ENCODE peak calls at places on chromosomes 7 and 10, in ten cellular contexts. One of them, this sample, is unnamed.

GRCh38 chr10:37713642-37714041 is 143.8 kb downstream of the ZNF248 start:
- DNase-seq in mammary epithelial cell: no peak
- DNase-seq in A549: no peak
- DNase-seq in hepatocyte: no peak
- DNase-seq in heart right ventricle: no peak
- DNase-seq in LNCaP clone FGC: no peak
- DNase-seq in AG10803: no peak
- DNase-seq in PC-9: no peak
- DNase-seq in fibroblast of mammary gland: no peak
- DNase-seq in transverse colon: no peak
- DNase-seq in this sample: peak; percentile 2

GRCh38 chr7:158407581-158408331 is 179.9 kb downstream of the PTPRN2 start:
- DNase-seq in mammary epithelial cell: peak; percentile 11
- DNase-seq in A549: peak; percentile 76
- DNase-seq in hepatocyte: peak; percentile 69
- DNase-seq in heart right ventricle: no peak
- DNase-seq in LNCaP clone FGC: peak; percentile 31
- DNase-seq in AG10803: peak; percentile 2
- DNase-seq in PC-9: no peak
- DNase-seq in fibroblast of mammary gland: peak; percentile 40
- DNase-seq in transverse colon: no peak
- DNase-seq in this sample: no peak

GRCh38 chr10:131549116-131549515 is 237.6 kb upstream of the TCERG1L start:
- DNase-seq in mammary epithelial cell: no peak
- DNase-seq in A549: no peak
- DNase-seq in hepatocyte: no peak
- DNase-seq in heart right ventricle: no peak
- DNase-seq in LNCaP clone FGC: no peak
- DNase-seq in AG10803: no peak
- DNase-seq in PC-9: no peak
- DNase-seq in fibroblast of mammary gland: no peak
- DNase-seq in transverse colon: no peak
- DNase-seq in this sample: no peak

GRCh38 chr7:44290250-44290616 is 35.2 kb downstream of the CAMK2B start:
- DNase-seq in mammary epithelial cell: no peak
- DNase-seq in A549: no peak
- DNase-seq in hepatocyte: no peak
- DNase-seq in heart right ventricle: no peak
- DNase-seq in LNCaP clone FGC: no peak
- DNase-seq in AG10803: no peak
- DNase-seq in PC-9: no peak
- DNase-seq in fibroblast of mammary gland: no peak
- DNase-seq in transverse colon: peak; percentile 3
- DNase-seq in this sample: no peak

GRCh38 chr7:44980393-44981034 is 1.7 kb upstream of the MYO1G start:
- DNase-seq in mammary epithelial cell: no peak
- DNase-seq in A549: no peak
- DNase-seq in hepatocyte: no peak
- DNase-seq in heart right ventricle: no peak
- DNase-seq in LNCaP clone FGC: no peak
- DNase-seq in AG10803: peak; percentile 33
- DNase-seq in PC-9: no peak
- DNase-seq in fibroblast of mammary gland: peak; percentile 47
- DNase-seq in transverse colon: no peak
- DNase-seq in this sample: peak; percentile 77

GRCh38 chr7:100965723-100966541 is 3.4 kb upstream of the MUC12 start:
- DNase-seq in mammary epithelial cell: peak; percentile 74
- DNase-seq in A549: peak; percentile 88
- DNase-seq in hepatocyte: peak; percentile 96
- DNase-seq in heart right ventricle: peak; percentile 48
- DNase-seq in LNCaP clone FGC: no peak
- DNase-seq in AG10803: peak; percentile 39
- DNase-seq in PC-9: no peak
- DNase-seq in fibroblast of mammary gland: peak; percentile 46
- DNase-seq in transverse colon: peak; percentile 91
- DNase-seq in this sample: peak; percentile 17

GRCh38 chr10:49429458-49429857 is 33.6 kb upstream of the DRGX start:
- DNase-seq in mammary epithelial cell: no peak
- DNase-seq in A549: no peak
- DNase-seq in hepatocyte: no peak
- DNase-seq in heart right ventricle: no peak
- DNase-seq in LNCaP clone FGC: no peak
- DNase-seq in AG10803: no peak
- DNase-seq in PC-9: no peak
- DNase-seq in fibroblast of mammary gland: no peak
- DNase-seq in transverse colon: no peak
- DNase-seq in this sample: no peak

GRCh38 chr10:126902157-126902556 is 3.1 kb upstream of the DOCK1 start:
- DNase-seq in mammary epithelial cell: peak; percentile 91
- DNase-seq in A549: peak; percentile 69
- DNase-seq in hepatocyte: peak; percentile 50
- DNase-seq in heart right ventricle: no peak
- DNase-seq in LNCaP clone FGC: no peak
- DNase-seq in AG10803: peak; percentile 91
- DNase-seq in PC-9: peak; percentile 92
- DNase-seq in fibroblast of mammary gland: peak; percentile 80
- DNase-seq in transverse colon: no peak
- DNase-seq in this sample: peak; percentile 64

GRCh38 chr10:92868557-92868956 is 20.2 kb downstream of the EXOC6 start:
- DNase-seq in mammary epithelial cell: no peak
- DNase-seq in A549: no peak
- DNase-seq in hepatocyte: no peak
- DNase-seq in heart right ventricle: no peak
- DNase-seq in LNCaP clone FGC: no peak
- DNase-seq in AG10803: no peak
- DNase-seq in PC-9: no peak
- DNase-seq in fibroblast of mammary gland: no peak
- DNase-seq in transverse colon: no peak
- DNase-seq in this sample: no peak

DNA sequence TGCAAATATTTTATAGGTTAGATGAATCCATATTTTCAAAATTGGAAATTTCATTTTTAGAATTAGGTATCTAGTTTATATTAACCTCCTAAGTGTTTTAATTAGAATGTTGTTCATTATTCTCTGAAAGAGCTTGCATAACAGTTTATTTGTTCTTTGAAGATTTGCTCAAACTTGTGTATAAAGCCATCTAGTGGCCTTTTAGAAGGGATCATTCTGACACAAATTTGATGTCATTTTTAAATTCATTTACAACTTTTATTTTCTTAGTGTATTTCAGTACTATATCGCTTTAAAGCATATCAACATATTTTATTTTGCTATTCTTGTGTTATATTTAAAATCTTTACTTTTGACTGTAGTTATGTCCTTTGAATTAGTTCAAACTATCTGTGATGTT is 527.0 kb upstream of the NRG3 start:
- DNase-seq in mammary epithelial cell: no peak
- DNase-seq in A549: no peak
- DNase-seq in hepatocyte: no peak
- DNase-seq in heart right ventricle: no peak
- DNase-seq in LNCaP clone FGC: no peak
- DNase-seq in AG10803: no peak
- DNase-seq in PC-9: no peak
- DNase-seq in fibroblast of mammary gland: no peak
- DNase-seq in transverse colon: no peak
- DNase-seq in this sample: no peak
- TF ChIP-seq CTCF in mammary epithelial cell: no peak
- TF ChIP-seq CTCF in A549: no peak
- TF ChIP-seq CTCF in hepatocyte: peak; percentile 14
- TF ChIP-seq CTCF in heart right ventricle: no peak
- TF ChIP-seq CTCF in LNCaP clone FGC: peak; percentile 32
- TF ChIP-seq CTCF in AG10803: no peak
- TF ChIP-seq CTCF in PC-9: peak; percentile 34
- TF ChIP-seq CTCF in fibroblast of mammary gland: no peak
- TF ChIP-seq CTCF in transverse colon: no peak
- TF ChIP-seq CTCF in this sample: no peak

DNA sequence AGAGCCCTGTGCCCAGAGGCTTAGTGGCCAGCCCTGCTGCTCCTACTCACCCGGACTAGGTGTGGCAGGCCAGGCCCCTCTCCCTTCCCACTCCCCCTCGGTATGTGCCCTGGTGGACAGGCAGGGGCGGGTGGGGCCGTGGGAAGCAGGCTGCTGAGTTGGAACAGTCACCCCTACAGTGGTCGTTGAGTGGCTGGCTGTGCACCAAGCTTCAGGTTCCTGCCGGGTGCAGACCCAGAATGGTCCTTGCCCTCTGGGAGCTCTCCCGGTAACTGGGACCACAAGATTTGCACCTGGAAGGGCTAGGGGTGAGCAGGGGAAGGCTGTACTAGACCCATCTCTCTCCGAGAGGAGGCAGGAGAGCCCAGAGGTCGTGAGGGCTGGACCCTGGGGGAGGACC is 68.6 kb downstream of the ZMIZ1 start:
- DNase-seq in mammary epithelial cell: no peak
- DNase-seq in A549: no peak
- DNase-seq in hepatocyte: no peak
- DNase-seq in heart right ventricle: no peak
- DNase-seq in LNCaP clone FGC: no peak
- DNase-seq in AG10803: no peak
- DNase-seq in PC-9: no peak
- DNase-seq in fibroblast of mammary gland: no peak
- DNase-seq in transverse colon: no peak
- DNase-seq in this sample: no peak
- H3K4me3 ChIP-seq in mammary epithelial cell: no peak overlapping the region
- H3K4me3 ChIP-seq in A549: no peak overlapping the region
- H3K4me3 ChIP-seq in hepatocyte: no peak overlapping the region
- H3K4me3 ChIP-seq in heart right ventricle: peak overlapping the region; percentile 7
- H3K4me3 ChIP-seq in LNCaP clone FGC: no peak overlapping the region
- H3K4me3 ChIP-seq in AG10803: no peak overlapping the region
- H3K4me3 ChIP-seq in PC-9: no peak overlapping the region
- H3K4me3 ChIP-seq in fibroblast of mammary gland: no peak overlapping the region
- H3K4me3 ChIP-seq in transverse colon: no peak overlapping the region
- H3K4me3 ChIP-seq in this sample: no peak overlapping the region

GRCh38 chr10:104123397-104123796 is 1.4 kb downstream of the SFR1 start:
- DNase-seq in mammary epithelial cell: peak; percentile 20
- DNase-seq in A549: peak; percentile 39
- DNase-seq in hepatocyte: no peak
- DNase-seq in heart right ventricle: no peak
- DNase-seq in LNCaP clone FGC: no peak
- DNase-seq in AG10803: peak; percentile 24
- DNase-seq in PC-9: no peak
- DNase-seq in fibroblast of mammary gland: peak; percentile 49
- DNase-seq in transverse colon: no peak
- DNase-seq in this sample: peak; percentile 59
- TF ChIP-seq CTCF in mammary epithelial cell: peak; percentile 36
- TF ChIP-seq CTCF in A549: peak; percentile 84
- TF ChIP-seq CTCF in hepatocyte: peak; percentile 48
- TF ChIP-seq CTCF in heart right ventricle: peak; percentile 20
- TF ChIP-seq CTCF in LNCaP clone FGC: peak; percentile 37
- TF ChIP-seq CTCF in AG10803: peak; percentile 58
- TF ChIP-seq CTCF in PC-9: peak; percentile 42
- TF ChIP-seq CTCF in fibroblast of mammary gland: peak; percentile 53
- TF ChIP-seq CTCF in transverse colon: peak; percentile 13
- TF ChIP-seq CTCF in this sample: peak; percentile 61

DNA sequence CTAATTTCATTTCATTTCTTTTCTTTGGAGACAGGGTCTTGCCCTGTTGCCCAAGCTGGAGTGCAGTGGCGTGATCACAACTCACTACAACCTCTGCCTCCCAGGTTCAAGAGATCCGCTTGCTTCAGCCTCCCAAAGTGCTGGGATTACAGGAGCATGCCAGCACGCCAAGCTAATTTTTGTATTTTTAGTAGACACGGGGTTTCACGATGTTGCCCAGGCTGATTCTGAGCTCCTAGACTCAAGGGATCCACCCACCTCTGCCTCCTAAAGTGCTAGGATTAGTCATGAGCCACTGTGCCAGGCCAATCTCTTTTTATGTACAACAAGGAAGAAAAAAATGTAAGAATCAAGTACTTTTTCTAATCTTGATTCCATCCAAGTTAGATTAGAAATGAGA is 10.7 kb upstream of the KMT2E start:
- DNase-seq in mammary epithelial cell: peak; percentile 76
- DNase-seq in A549: peak; percentile 44
- DNase-seq in hepatocyte: peak; percentile 63
- DNase-seq in heart right ventricle: peak; percentile 43
- DNase-seq in LNCaP clone FGC: no peak
- DNase-seq in AG10803: peak; percentile 81
- DNase-seq in PC-9: no peak
- DNase-seq in fibroblast of mammary gland: peak; percentile 89
- DNase-seq in transverse colon: peak; percentile 54
- DNase-seq in this sample: peak; percentile 91
- H3K4me3 ChIP-seq in mammary epithelial cell: peak overlapping the region; percentile 28
- H3K4me3 ChIP-seq in A549: no peak overlapping the region
- H3K4me3 ChIP-seq in hepatocyte: no peak overlapping the region
- H3K4me3 ChIP-seq in heart right ventricle: no peak overlapping the region
- H3K4me3 ChIP-seq in LNCaP clone FGC: no peak overlapping the region
- H3K4me3 ChIP-seq in AG10803: peak overlapping the region; percentile 29
- H3K4me3 ChIP-seq in PC-9: no peak overlapping the region
- H3K4me3 ChIP-seq in fibroblast of mammary gland: peak overlapping the region; percentile 10
- H3K4me3 ChIP-seq in transverse colon: no peak overlapping the region
- H3K4me3 ChIP-seq in this sample: peak overlapping the region; percentile 29